ENCODE peak calls at places on chromosomes 13 and 19, in eight cellular contexts. One of them, this sample, is unnamed.

GRCh38 chr13:51959773-51960172 is 51.5 kb downstream of the ATP7B start:
- DNase-seq in stomach: no peak
- DNase-seq in HCT116: no peak
- DNase-seq in G401: no peak
- DNase-seq in globus pallidus: no peak
- DNase-seq in WERI-Rb-1: no peak
- DNase-seq in activated gamma-delta T cell treated with Interleukin-2 at 50 U/mL for 16 hours: no peak
- DNase-seq in astrocyte of the spinal cord: no peak
- DNase-seq in this sample: no peak

GRCh38 chr13:101003566-101003965 is 329.0 kb upstream of the TMTC4 start:
- DNase-seq in stomach: no peak
- DNase-seq in HCT116: no peak
- DNase-seq in G401: no peak
- DNase-seq in globus pallidus: no peak
- DNase-seq in WERI-Rb-1: no peak
- DNase-seq in activated gamma-delta T cell treated with Interleukin-2 at 50 U/mL for 16 hours: no peak
- DNase-seq in astrocyte of the spinal cord: no peak
- DNase-seq in this sample: no peak

GRCh38 chr13:27054760-27055159 is 116.9 kb downstream of the USP12 start:
- DNase-seq in stomach: no peak
- DNase-seq in HCT116: no peak
- DNase-seq in G401: no peak
- DNase-seq in globus pallidus: no peak
- DNase-seq in WERI-Rb-1: no peak
- DNase-seq in activated gamma-delta T cell treated with Interleukin-2 at 50 U/mL for 16 hours: no peak
- DNase-seq in astrocyte of the spinal cord: no peak
- DNase-seq in this sample: no peak

GRCh38 chr13:39072842-39073241 is 34.6 kb downstream of the NHLRC3 start:
- DNase-seq in stomach: no peak
- DNase-seq in HCT116: no peak
- DNase-seq in G401: no peak
- DNase-seq in globus pallidus: no peak
- DNase-seq in WERI-Rb-1: no peak
- DNase-seq in activated gamma-delta T cell treated with Interleukin-2 at 50 U/mL for 16 hours: no peak
- DNase-seq in astrocyte of the spinal cord: no peak
- DNase-seq in this sample: no peak

GRCh38 chr19:55694241-55694655 is 19.2 kb downstream of the EPN1 start:
- DNase-seq in stomach: no peak
- DNase-seq in HCT116: no peak
- DNase-seq in G401: no peak
- DNase-seq in globus pallidus: no peak
- DNase-seq in WERI-Rb-1: no peak
- DNase-seq in activated gamma-delta T cell treated with Interleukin-2 at 50 U/mL for 16 hours: no peak
- DNase-seq in astrocyte of the spinal cord: no peak
- DNase-seq in this sample: no peak

GRCh38 chr13:99331881-99332293 is 24.7 kb upstream of the GPR183 start:
- DNase-seq in stomach: no peak
- DNase-seq in HCT116: no peak
- DNase-seq in G401: no peak
- DNase-seq in globus pallidus: no peak
- DNase-seq in WERI-Rb-1: no peak
- DNase-seq in activated gamma-delta T cell treated with Interleukin-2 at 50 U/mL for 16 hours: no peak
- DNase-seq in astrocyte of the spinal cord: peak; percentile 18
- DNase-seq in this sample: no peak

GRCh38 chr19:13053761-13054604 is 48.7 kb downstream of the LYL1 start:
- DNase-seq in stomach: peak; percentile 89
- DNase-seq in HCT116: peak; percentile 80
- DNase-seq in G401: no peak
- DNase-seq in globus pallidus: no peak
- DNase-seq in WERI-Rb-1: no peak
- DNase-seq in activated gamma-delta T cell treated with Interleukin-2 at 50 U/mL for 16 hours: no peak
- DNase-seq in astrocyte of the spinal cord: peak; percentile 95
- DNase-seq in this sample: peak; percentile 44

GRCh38 chr13:54301085-54301484 is 1272.5 kb downstream of the OLFM4 start:
- DNase-seq in stomach: no peak
- DNase-seq in HCT116: no peak
- DNase-seq in G401: no peak
- DNase-seq in globus pallidus: no peak
- DNase-seq in WERI-Rb-1: no peak
- DNase-seq in activated gamma-delta T cell treated with Interleukin-2 at 50 U/mL for 16 hours: no peak
- DNase-seq in astrocyte of the spinal cord: no peak
- DNase-seq in this sample: no peak

GRCh38 chr19:41785653-41786052 is 10.7 kb upstream of the CEACAM3 start:
- DNase-seq in stomach: peak; percentile 73
- DNase-seq in HCT116: peak; percentile 80
- DNase-seq in G401: peak; percentile 59
- DNase-seq in globus pallidus: peak; percentile 20
- DNase-seq in WERI-Rb-1: peak; percentile 63
- DNase-seq in activated gamma-delta T cell treated with Interleukin-2 at 50 U/mL for 16 hours: peak; percentile 67
- DNase-seq in astrocyte of the spinal cord: peak; percentile 62
- DNase-seq in this sample: peak; percentile 68

GRCh38 chr19:49362926-49363264 is 679 bp upstream of the TEAD2 start:
- DNase-seq in stomach: peak; percentile 30
- DNase-seq in HCT116: no peak
- DNase-seq in G401: peak; percentile 16
- DNase-seq in globus pallidus: no peak
- DNase-seq in WERI-Rb-1: no peak
- DNase-seq in activated gamma-delta T cell treated with Interleukin-2 at 50 U/mL for 16 hours: no peak
- DNase-seq in astrocyte of the spinal cord: no peak
- DNase-seq in this sample: no peak

GRCh38 chr19:14530005-14530348 is 583 bp downstream of the TECR start:
- DNase-seq in stomach: no peak
- DNase-seq in HCT116: no peak
- DNase-seq in G401: no peak
- DNase-seq in globus pallidus: no peak
- DNase-seq in WERI-Rb-1: no peak
- DNase-seq in activated gamma-delta T cell treated with Interleukin-2 at 50 U/mL for 16 hours: no peak
- DNase-seq in astrocyte of the spinal cord: no peak
- DNase-seq in this sample: peak; percentile 72

GRCh38 chr19:48613024-48613851 is 1.6 kb downstream of the FAM83E start:
- DNase-seq in stomach: peak; percentile 87
- DNase-seq in HCT116: no peak
- DNase-seq in G401: peak; percentile 75
- DNase-seq in globus pallidus: no peak
- DNase-seq in WERI-Rb-1: no peak
- DNase-seq in activated gamma-delta T cell treated with Interleukin-2 at 50 U/mL for 16 hours: no peak
- DNase-seq in astrocyte of the spinal cord: no peak
- DNase-seq in this sample: no peak

GRCh38 chr13:28408235-28408848 is 86.6 kb downstream of the FLT1 start:
- DNase-seq in stomach: no peak
- DNase-seq in HCT116: no peak
- DNase-seq in G401: no peak
- DNase-seq in globus pallidus: no peak
- DNase-seq in WERI-Rb-1: no peak
- DNase-seq in activated gamma-delta T cell treated with Interleukin-2 at 50 U/mL for 16 hours: no peak
- DNase-seq in astrocyte of the spinal cord: no peak
- DNase-seq in this sample: peak; percentile 31

GRCh38 chr19:44845612-44846454 is at the start of gene NECTIN2:
- DNase-seq in stomach: peak; percentile 100
- DNase-seq in HCT116: peak; percentile 98
- DNase-seq in G401: peak; percentile 71
- DNase-seq in globus pallidus: peak; percentile 76
- DNase-seq in WERI-Rb-1: peak; percentile 99
- DNase-seq in activated gamma-delta T cell treated with Interleukin-2 at 50 U/mL for 16 hours: peak; percentile 61
- DNase-seq in astrocyte of the spinal cord: peak; percentile 99
- DNase-seq in this sample: peak; percentile 100

GRCh38 chr13:46698910-46699460 is 98.0 kb downstream of the ESD start:
- DNase-seq in stomach: no peak
- DNase-seq in HCT116: no peak
- DNase-seq in G401: peak; percentile 49
- DNase-seq in globus pallidus: no peak
- DNase-seq in WERI-Rb-1: no peak
- DNase-seq in activated gamma-delta T cell treated with Interleukin-2 at 50 U/mL for 16 hours: no peak
- DNase-seq in astrocyte of the spinal cord: no peak
- DNase-seq in this sample: no peak

GRCh38 chr13:26133851-26134250 is 82.0 kb upstream of the SHISA2 start:
- DNase-seq in stomach: no peak
- DNase-seq in HCT116: no peak
- DNase-seq in G401: no peak
- DNase-seq in globus pallidus: no peak
- DNase-seq in WERI-Rb-1: no peak
- DNase-seq in activated gamma-delta T cell treated with Interleukin-2 at 50 U/mL for 16 hours: no peak
- DNase-seq in astrocyte of the spinal cord: no peak
- DNase-seq in this sample: no peak

GRCh38 chr19:7943444-7944176 is at the start of gene TIMM44:
- DNase-seq in stomach: peak; percentile 99
- DNase-seq in HCT116: peak; percentile 99
- DNase-seq in G401: peak; percentile 100
- DNase-seq in globus pallidus: peak; percentile 100
- DNase-seq in WERI-Rb-1: peak; percentile 99
- DNase-seq in activated gamma-delta T cell treated with Interleukin-2 at 50 U/mL for 16 hours: peak; percentile 98
- DNase-seq in astrocyte of the spinal cord: peak; percentile 99
- DNase-seq in this sample: peak; percentile 99

GRCh38 chr13:29497137-29497654 is 98.3 kb downstream of the SLC7A1 start:
- DNase-seq in stomach: no peak
- DNase-seq in HCT116: no peak
- DNase-seq in G401: no peak
- DNase-seq in globus pallidus: no peak
- DNase-seq in WERI-Rb-1: no peak
- DNase-seq in activated gamma-delta T cell treated with Interleukin-2 at 50 U/mL for 16 hours: no peak
- DNase-seq in astrocyte of the spinal cord: peak; percentile 53
- DNase-seq in this sample: peak; percentile 68